ENCODE peak calls at places on chromosomes 5 and 9, in seven cellular contexts. F is AG10803, G is fibroblast of the aortic adventitia, P is HepG2, N is tibial artery, V is A673, I is IMR-90. J is an unnamed sample.

GRCh38 chr5:81256766-81257165 is 23.6 kb downstream of the CKMT2 start:
- DNase-seq in P (no peak), N (no peak), F (no peak), I (no peak), V (no peak), G (no peak), J (no peak)

GRCh38 chr5:50856720-50857119 is 190.3 kb downstream of the PARP8 start:
- DNase-seq in G (no peak), F (no peak), I (no peak), N (no peak), V (no peak), P (no peak), J (no peak)

GRCh38 chr5:111997308-111998159 is 240.5 kb upstream of the NREP start:
- DNase-seq in I (peak), V (no peak), N (no peak), G (peak), F (peak), P (no peak), J (no peak)

GRCh38 chr5:147560982-147561381 is 51.1 kb upstream of the DPYSL3 start:
- DNase-seq in V (peak), F (no peak), G (no peak), I (no peak), P (no peak), N (no peak), J (peak)

GRCh38 chr5:34062419-34062818 is 19.4 kb upstream of the C1QTNF3 start:
- DNase-seq in P (no peak), V (no peak), F (peak), G (no peak), N (no peak), I (no peak), J (no peak)

GRCh38 chr5:6719417-6719816 is 6.2 kb downstream of the TENT4A start:
- DNase-seq in P (no peak), N (no peak), G (no peak), I (no peak), V (no peak), F (no peak), J (no peak)

GRCh38 chr9:100689635-100690034 is 111.8 kb downstream of the CAVIN4 start:
- DNase-seq in P (no peak), V (no peak), I (no peak), G (no peak), N (no peak), F (no peak), J (no peak)

GRCh38 chr5:169072223-169072622 is 228.7 kb downstream of the SLIT3 start:
- DNase-seq in I (no peak), N (no peak), G (no peak), V (no peak), F (no peak), P (no peak), J (no peak)

GRCh38 chr5:139181835-139182452 is 16.2 kb downstream of the SIL1 start:
- DNase-seq in G (peak), N (no peak), P (no peak), I (peak), V (peak), F (peak), J (peak)

GRCh38 chr9:130518943-130519772 is 60.2 kb upstream of the FUBP3 start:
- DNase-seq in P (no peak), V (no peak), N (no peak), I (no peak), F (no peak), G (no peak), J (no peak)

GRCh38 chr5:84274585-84275468 is 109.9 kb downstream of the EDIL3 start:
- DNase-seq in I (peak), N (peak), F (peak), G (peak), P (peak), V (peak), J (peak)

GRCh38 chr5:173801006-173801405 is 87.1 kb upstream of the CPEB4 start:
- DNase-seq in N (no peak), I (no peak), P (no peak), V (no peak), F (no peak), G (no peak), J (no peak)

GRCh38 chr9:94919376-94920098 is 193.0 kb downstream of the AOPEP start:
- DNase-seq in I (peak), N (no peak), V (no peak), P (no peak), F (peak), G (no peak), J (peak)

GRCh38 chr5:6491548-6492290 is 43.1 kb downstream of the UBE2QL1 start:
- DNase-seq in N (no peak), V (no peak), I (no peak), G (no peak), P (no peak), F (no peak), J (no peak)

GRCh38 chr5:160083501-160083900 is 35.7 kb downstream of the PWWP2A start:
- DNase-seq in F (peak), P (no peak), G (no peak), I (no peak), N (no peak), V (no peak), J (no peak)

GRCh38 chr5:62317810-62318209 is 11.8 kb downstream of the KIF2A start:
- DNase-seq in F (peak), G (no peak), V (no peak), P (no peak), I (no peak), N (no peak), J (no peak)

GRCh38 chr9:96367943-96368342 is 15.6 kb downstream of the SLC35D2 start:
- DNase-seq in N (no peak), G (no peak), V (no peak), F (no peak), P (no peak), I (no peak), J (no peak)

GRCh38 chr9:134641173-134641985 is at the start of gene COL5A1:
- DNase-seq in G (peak), F (peak), P (no peak), N (peak), V (peak), I (peak), J (no peak)

GRCh38 chr9:4026925-4027324 is 272.9 kb downstream of the GLIS3 start:
- DNase-seq in G (no peak), I (no peak), V (no peak), P (no peak), N (no peak), F (no peak), J (no peak)

GRCh38 chr9:126144617-126145456 is 181.8 kb upstream of the MVB12B start:
- DNase-seq in P (peak), N (no peak), F (no peak), G (no peak), I (no peak), V (no peak), J (no peak)

GRCh38 chr5:98402130-98402529 is 371.3 kb upstream of the RGMB start:
- DNase-seq in F (no peak), I (no peak), N (no peak), G (no peak), V (no peak), P (no peak), J (no peak)

GRCh38 chr5:156411131-156411727 is 84.3 kb downstream of the SGCD start:
- DNase-seq in G (peak), N (no peak), I (peak), V (no peak), P (no peak), F (peak), J (no peak)

GRCh38 chr5:68683632-68684035 is 410.2 kb upstream of the SLC30A5 start:
- DNase-seq in G (peak), P (no peak), I (peak), F (peak), N (peak), V (peak), J (peak)

GRCh38 chr9:2414465-2414864 is 207.1 kb upstream of the VLDLR start:
- DNase-seq in N (no peak), I (no peak), V (no peak), G (peak), P (no peak), F (no peak), J (no peak)

GRCh38 chr9:134056483-134057310 is 11.1 kb downstream of the BRD3 start:
- DNase-seq in G (no peak), I (no peak), F (no peak), V (no peak), P (no peak), N (peak), J (no peak)

DNA sequence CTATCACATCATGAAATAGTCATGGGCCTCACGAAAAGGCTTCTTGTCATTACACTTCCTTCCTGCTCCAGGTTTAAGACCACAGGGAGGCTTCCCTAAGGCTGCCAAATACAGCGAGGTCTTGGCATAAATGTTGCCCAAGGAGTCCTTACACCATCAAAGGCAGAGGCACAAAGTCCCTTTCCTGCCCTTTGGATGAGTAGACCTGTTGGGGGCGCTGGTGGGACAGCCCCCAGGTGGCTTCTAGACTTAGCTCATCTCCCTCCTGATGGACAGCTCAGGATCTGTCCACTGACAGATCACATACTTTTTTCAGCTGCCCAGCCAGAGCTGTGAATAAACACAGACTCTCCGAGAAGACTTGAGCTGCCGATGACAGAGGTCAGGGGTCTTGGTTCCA is 15.5 kb upstream of the MEGF9 start:
- DNase-seq in F (no peak), V (no peak), I (no peak), P (peak), G (peak), N (no peak), J (no peak)
- TF ChIP-seq CTCF in F (no peak), V (peak), I (no peak), P (peak), G (peak), N (no peak), J (no peak)

DNA sequence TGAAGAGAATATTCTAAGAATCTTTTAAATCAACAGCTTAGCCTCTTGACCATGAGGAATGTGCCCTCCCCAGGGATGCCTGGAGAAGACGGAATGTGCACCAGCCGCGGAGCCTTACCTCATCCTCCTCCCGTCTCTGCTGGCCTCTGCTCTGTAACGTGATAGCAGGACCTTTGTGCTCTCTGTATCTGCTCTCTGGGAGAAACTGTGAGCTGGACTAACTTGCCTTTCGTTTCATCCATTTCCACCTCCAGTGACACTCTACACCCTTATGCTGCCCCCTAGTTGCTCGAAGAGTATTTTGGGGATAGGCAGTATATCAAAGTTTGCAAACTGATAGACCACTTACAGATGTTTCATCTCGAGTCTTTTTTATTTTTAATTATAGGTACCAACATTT is 141.4 kb downstream of the NPR3 start:
- DNase-seq in P (peak), V (no peak), I (peak), G (peak), N (no peak), F (peak), J (peak)
- TF ChIP-seq CTCF in P (peak), V (peak), I (peak), G (peak), N (peak), F (peak), J (peak)

GRCh38 chr9:89528540-89528939 is 30.6 kb upstream of the SEMA4D start:
- DNase-seq in N (no peak), G (no peak), P (no peak), I (no peak), V (no peak), F (no peak), J (peak)
- TF ChIP-seq CTCF in N (no peak), G (no peak), P (no peak), I (no peak), V (no peak), F (no peak), J (no peak)

GRCh38 chr5:177355868-177356168 is 1.9 kb upstream of the RGS14 start:
- DNase-seq in P (no peak), G (no peak), N (no peak), I (no peak), V (no peak), F (no peak), J (no peak)

GRCh38 chr5:177359451-177359851 is 1.7 kb downstream of the RGS14 start:
- DNase-seq in P (no peak), I (no peak), V (no peak), N (no peak), G (no peak), F (no peak), J (no peak)

GRCh38 chr5:177356756-177357458 is 817 bp upstream of the RGS14 start:
- DNase-seq in P (no peak), V (no peak), F (no peak), N (no peak), I (no peak), G (no peak), J (no peak)

GRCh38 chr5:177358333-177358939 is 712 bp downstream of the RGS14 start:
- DNase-seq in V (no peak), I (no peak), F (no peak), N (no peak), P (no peak), G (no peak), J (no peak)

GRCh38 chr5:177357459-177358332 is at the start of gene RGS14:
- DNase-seq in V (peak), P (no peak), I (peak), N (no peak), G (no peak), F (peak), J (no peak)
- TF ChIP-seq CTCF in V (no peak), P (no peak), I (no peak), N (no peak), G (no peak), F (no peak), J (no peak)

GRCh38 chr5:132229236-132229635 is 1.6 kb upstream of the P4HA2 start:
- DNase-seq in P (no peak), F (no peak), G (no peak), V (no peak), N (no peak), I (no peak), J (no peak)

GRCh38 chr5:132227235-132227484 is 493 bp downstream of the P4HA2 start:
- DNase-seq in P (no peak), N (no peak), G (no peak), F (no peak), I (no peak), V (no peak), J (no peak)

GRCh38 chr5:132226516-132227234 is 978 bp downstream of the P4HA2 start:
- DNase-seq in I (peak), V (no peak), F (peak), P (no peak), N (peak), G (peak), J (peak)

GRCh38 chr5:132228241-132229035 is 785 bp upstream of the P4HA2 start:
- DNase-seq in G (no peak), V (no peak), P (no peak), I (no peak), F (no peak), N (no peak), J (no peak)

GRCh38 chr5:132227485-132228240 is at the start of gene P4HA2:
- DNase-seq in I (peak), G (peak), V (peak), P (peak), F (peak), N (peak), J (peak)
- TF ChIP-seq CTCF in I (no peak), G (peak), V (peak), P (peak), F (peak), N (peak), J (no peak)